ENCODE peak calls at places on chromosomes 12 and 14, in four cellular contexts. N is prostate gland; H is effector memory CD4-positive, alpha-beta T cell; U is endothelial cell of umbilical vein. A is an unnamed sample.

GRCh38 chr12:5432011-5432400 is at the start of gene NTF3:
- DNase-seq in N (peak), H (no peak), U (no peak), A (no peak)

GRCh38 chr12:68785823-68786222 is 22.2 kb upstream of the MDM2 start:
- DNase-seq in H (no peak), N (no peak), U (no peak), A (no peak)

GRCh38 chr12:132352896-132353800 is 23.8 kb upstream of the GALNT9 start:
- DNase-seq in H (no peak), U (no peak), N (no peak), A (no peak)

GRCh38 chr14:67551123-67551522 is 18.0 kb downstream of the PLEKHH1 start:
- DNase-seq in U (no peak), N (peak), H (no peak), A (no peak)

GRCh38 chr12:52151153-52151858 is 40.5 kb downstream of the KRT80 start:
- DNase-seq in U (no peak), H (no peak), N (no peak), A (no peak)

GRCh38 chr14:105765893-105766614 is 239.7 kb downstream of the TMEM121 start:
- DNase-seq in H (no peak), N (no peak), U (no peak), A (no peak)

GRCh38 chr12:55996201-55996714 is 818 bp upstream of the SUOX start:
- DNase-seq in U (peak), H (peak), N (peak), A (peak)

GRCh38 chr12:39971348-39971747 is 134.5 kb downstream of the SLC2A13 start:
- DNase-seq in U (no peak), H (no peak), N (no peak), A (no peak)

GRCh38 chr14:36683083-36683724 is 21.5 kb downstream of the PAX9 start:
- DNase-seq in H (no peak), U (no peak), N (peak), A (no peak)

GRCh38 chr14:65043893-65044595 is 57.3 kb downstream of the FNTB start:
- DNase-seq in U (no peak), N (no peak), H (no peak), A (no peak)

GRCh38 chr14:33714527-33715222 is 236.2 kb downstream of the EGLN3 start:
- DNase-seq in N (no peak), U (peak), H (no peak), A (no peak)

GRCh38 chr12:39813776-39814175 is 194.2 kb upstream of the ABCD2 start:
- DNase-seq in U (no peak), H (no peak), N (no peak), A (no peak)

GRCh38 chr14:53331247-53331646 is 178.1 kb upstream of the DDHD1 start:
- DNase-seq in U (no peak), N (no peak), H (no peak), A (no peak)

GRCh38 chr14:100872641-100873071 is 30.9 kb downstream of the RTL1 start:
- DNase-seq in H (no peak), N (no peak), U (no peak), A (no peak)

GRCh38 chr12:96338852-96339478 is 61.3 kb downstream of the CDK17 start:
- DNase-seq in N (no peak), U (peak), H (no peak), A (no peak)

GRCh38 chr12:124554429-124555029 is 12.9 kb downstream of the NCOR2 start:
- DNase-seq in U (no peak), H (no peak), N (no peak), A (no peak)

GRCh38 chr14:67137744-67138371 is 51.4 kb upstream of the GARIN2 start:
- DNase-seq in U (peak), N (no peak), H (no peak), A (no peak)

GRCh38 chr12:92155733-92156132 is 10.1 kb upstream of the BTG1 start:
- DNase-seq in H (no peak), N (no peak), U (no peak), A (no peak)

GRCh38 chr12:106387847-106388246 is 30.3 kb downstream of the POLR3B start:
- DNase-seq in H (no peak), U (no peak), N (no peak), A (no peak)

GRCh38 chr12:10191865-10192264 is 13.0 kb downstream of the TMEM52B start:
- DNase-seq in U (no peak), H (no peak), N (no peak), A (no peak)

GRCh38 chr12:104219361-104219892 is 3.8 kb downstream of the TXNRD1 start:
- DNase-seq in U (peak), H (no peak), N (peak), A (no peak)

GRCh38 chr14:94345344-94346072 is 22.4 kb upstream of the SERPINA6 start:
- DNase-seq in N (no peak), U (no peak), H (no peak), A (no peak)

GRCh38 chr12:122854554-122854953 is 19.3 kb downstream of the HIP1R start:
- DNase-seq in H (no peak), N (no peak), U (no peak), A (no peak)

GRCh38 chr12:49873361-49873934 is 30.3 kb downstream of the FAIM2 start:
- DNase-seq in H (no peak), U (no peak), N (no peak), A (no peak)

GRCh38 chr12:9634177-9634803 is 26.6 kb upstream of the KLRB1 start:
- DNase-seq in U (peak), H (peak), N (peak), A (peak)

GRCh38 chr14:68787235-68787727 is 5.6 kb downstream of the ZFP36L1 start:
- DNase-seq in H (no peak), U (peak), N (no peak), A (peak)

GRCh38 chr12:40691913-40692616 is at the start of gene CNTN1:
- DNase-seq in U (peak), H (no peak), N (peak), A (no peak)

GRCh38 chr12:68040450-68041075 is 51.3 kb downstream of the IFNG-AS1 start:
- DNase-seq in U (peak), H (peak), N (peak), A (peak)

GRCh38 chr12:1619599-1619998 is 9.4 kb upstream of the WNT5B start:
- DNase-seq in N (no peak), U (peak), H (no peak), A (no peak)

GRCh38 chr12:64720884-64721283 is 38.3 kb downstream of the GNS start:
- DNase-seq in U (no peak), N (no peak), H (no peak), A (no peak)

GRCh38 chr14:63383776-63384367 is 65.1 kb upstream of the GPHB5 start:
- DNase-seq in H (peak), U (no peak), N (no peak), A (peak)

GRCh38 chr14:77067632-77068514 is 30.2 kb upstream of the CIPC start:
- DNase-seq in H (peak), N (peak), U (peak), A (peak)

GRCh38 chr12:42574879-42575278 is 14.7 kb downstream of the PRICKLE1 start:
- DNase-seq in U (peak), N (no peak), H (no peak), A (no peak)

GRCh38 chr12:52990206-52990605 is 16.1 kb upstream of the EIF4B start:
- DNase-seq in U (no peak), H (no peak), N (no peak), A (no peak)

GRCh38 chr12:106032141-106032925 is 106.4 kb downstream of the NUAK1 start:
- DNase-seq in N (no peak), H (no peak), U (no peak), A (no peak)

GRCh38 chr12:52925717-52926595 is 21.1 kb upstream of the KRT8 start:
- DNase-seq in N (no peak), U (no peak), H (no peak), A (no peak)

GRCh38 chr14:23895480-23895879 is 58.1 kb upstream of the DHRS4 start:
- DNase-seq in N (no peak), H (no peak), U (no peak), A (no peak)

GRCh38 chr12:41635731-41636130 is 447.6 kb downstream of the PDZRN4 start:
- DNase-seq in U (no peak), H (no peak), N (no peak), A (no peak)

GRCh38 chr12:57894577-57895292 is 46.6 kb upstream of the ATP23 start:
- DNase-seq in N (no peak), U (no peak), H (no peak), A (no peak)

GRCh38 chr12:102629262-102629888 is 149.0 kb upstream of the IGF1 start:
- DNase-seq in H (no peak), U (no peak), N (no peak), A (no peak)
- H3K27ac ChIP-seq in H (no peak), U (no peak), N (no peak), A (no peak)

GRCh38 chr12:101733166-101733565 is 6.1 kb downstream of the SYCP3 start:
- DNase-seq in U (no peak), H (no peak), N (no peak), A (no peak)
- H3K4me3 ChIP-seq in U (no peak), H (no peak), N (no peak), A (no peak)

GRCh38 chr12:46585854-46586621 is 213.5 kb upstream of the SLC38A2 start:
- DNase-seq in H (peak), N (no peak), U (peak), A (no peak)
- H3K27ac ChIP-seq in H (no peak), N (no peak), U (no peak), A (no peak)

GRCh38 chr14:75339059-75339458 is 60.4 kb downstream of the FOS start:
- DNase-seq in H (no peak), U (no peak), N (no peak), A (no peak)

GRCh38 chr14:75328575-75328974 is 49.9 kb downstream of the FOS start:
- DNase-seq in N (no peak), H (no peak), U (no peak), A (no peak)

GRCh38 chr14:75334191-75335051 is 55.8 kb downstream of the FOS start:
- DNase-seq in U (no peak), N (no peak), H (peak), A (peak)

GRCh38 chr14:75335588-75335987 is 57.0 kb downstream of the FOS start:
- DNase-seq in H (no peak), U (no peak), N (no peak), A (no peak)

GRCh38 chr14:75333523-75334190 is 55.0 kb downstream of the FOS start:
- DNase-seq in U (no peak), H (no peak), N (no peak), A (no peak)
- H3K4me3 ChIP-seq in U (no peak), H (peak), N (no peak), A (peak)

GRCh38 chr14:90114554-90114953 is 52.8 kb downstream of the KCNK13 start:
- DNase-seq in N (no peak), H (no peak), U (no peak), A (no peak)
- H3K27ac ChIP-seq in N (no peak), H (no peak), U (no peak), A (no peak)

DNA sequence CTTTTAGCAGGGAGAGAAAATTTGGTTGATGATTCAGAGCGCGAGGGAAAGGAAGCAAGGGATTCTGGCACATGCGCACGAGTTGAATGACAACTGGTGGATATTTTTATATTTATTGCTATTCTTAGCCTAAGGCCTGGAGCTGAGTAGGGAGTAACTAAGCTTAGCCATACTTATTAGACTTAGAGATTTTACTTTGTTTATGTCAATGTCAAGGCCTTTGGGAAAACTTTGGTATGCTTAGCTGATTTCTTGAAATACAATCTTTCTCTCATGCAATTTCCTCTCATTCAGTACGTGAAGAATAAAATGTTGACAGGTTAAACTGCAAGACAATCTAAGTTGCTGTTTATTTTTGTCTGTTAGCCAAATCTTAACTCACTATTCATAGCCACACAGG is 101.1 kb downstream of the CRADD start:
- DNase-seq in U (peak), H (no peak), N (peak), A (no peak)
- H3K4me3 ChIP-seq in U (no peak), H (no peak), N (no peak), A (no peak)

GRCh38 chr12:115767921-115768320 is 509.6 kb downstream of the MED13L start:
- DNase-seq in U (no peak), N (no peak), H (no peak), A (no peak)

GRCh38 chr12:115774148-115774905 is 503.2 kb downstream of the MED13L start:
- DNase-seq in H (no peak), U (no peak), N (peak), A (no peak)

GRCh38 chr12:115770643-115771042 is 506.9 kb downstream of the MED13L start:
- DNase-seq in U (no peak), H (no peak), N (no peak), A (no peak)

GRCh38 chr12:115771601-115772000 is 505.9 kb downstream of the MED13L start:
- DNase-seq in U (no peak), N (no peak), H (no peak), A (no peak)

GRCh38 chr12:115771065-115771464 is 506.4 kb downstream of the MED13L start:
- DNase-seq in N (peak), H (no peak), U (no peak), A (no peak)
- H3K27ac ChIP-seq in N (no peak), H (no peak), U (no peak), A (no peak)

GRCh38 chr12:88552672-88553079 is 27.6 kb downstream of the KITLG start:
- DNase-seq in N (peak), U (no peak), H (no peak), A (no peak)
- H3K4me3 ChIP-seq in N (no peak), U (no peak), H (no peak), A (no peak)

A was measured in CD8-positive, alpha-beta memory T cell.